ENCODE peak calls at places on chromosome 3, in ten cellular contexts. H, O, U, L, J, T, X, B, W and P are unnamed samples.

GRCh38 chr3:194760740-194761139 is 75.1 kb downstream of the FAM43A start:
- DNase-seq in X (no peak), U (no peak), H (no peak), W (no peak), B (no peak), J (no peak), O (no peak), T (no peak), L (no peak), P (no peak)

GRCh38 chr3:105780114-105780513 is 88.7 kb downstream of the CBLB start:
- DNase-seq in J (peak; percentile 21), U (peak; percentile 16), O (no peak), X (no peak), W (no peak), B (peak; percentile 16), T (no peak), H (no peak), L (no peak), P (no peak)

GRCh38 chr3:120791958-120792357 is 49.4 kb downstream of the GTF2E1 start:
- DNase-seq in B (peak; percentile 70), T (no peak), J (no peak), H (no peak), X (no peak), O (no peak), L (peak; percentile 21), U (no peak), W (no peak), P (no peak)

GRCh38 chr3:174199696-174200095 is 659.4 kb upstream of the NAALADL2 start:
- DNase-seq in H (no peak), W (no peak), U (no peak), T (no peak), J (no peak), B (no peak), O (no peak), X (no peak), L (no peak), P (no peak)

GRCh38 chr3:78483070-78483469 is 1284.7 kb downstream of the ROBO1 start:
- DNase-seq in L (no peak), J (no peak), O (no peak), H (no peak), U (no peak), T (no peak), W (no peak), X (no peak), B (no peak), P (no peak)

GRCh38 chr3:64686446-64686908 is 1.3 kb downstream of the ADAMTS9 start:
- DNase-seq in T (no peak), H (no peak), W (no peak), L (no peak), X (peak; percentile 47), J (no peak), O (no peak), U (no peak), B (no peak), P (no peak)

GRCh38 chr3:38690185-38690584 is 40.7 kb upstream of the SCN5A start:
- DNase-seq in W (no peak), X (no peak), L (no peak), T (no peak), J (no peak), H (no peak), U (no peak), O (no peak), B (no peak), P (no peak)

GRCh38 chr3:178439504-178439903 is 96.7 kb upstream of the KCNMB2 start:
- DNase-seq in O (peak; percentile 30), B (peak; percentile 26), H (no peak), L (peak; percentile 40), X (no peak), T (no peak), U (no peak), W (no peak), J (peak; percentile 33), P (no peak)

GRCh38 chr3:55620361-55621025 is 133.4 kb upstream of the WNT5A start:
- DNase-seq in H (no peak), L (no peak), U (no peak), T (no peak), O (peak; percentile 80), J (peak; percentile 73), X (no peak), W (no peak), B (peak; percentile 30), P (no peak)

GRCh38 chr3:42635111-42635510 is 18.4 kb upstream of the ZBTB47 start:
- DNase-seq in B (peak; percentile 57), H (no peak), J (no peak), T (no peak), U (no peak), X (no peak), W (no peak), L (no peak), O (peak; percentile 54), P (no peak)

GRCh38 chr3:185796431-185797107 is 28.3 kb downstream of the IGF2BP2 start:
- DNase-seq in H (no peak), O (no peak), L (peak; percentile 50), X (no peak), U (peak; percentile 34), J (no peak), W (no peak), B (peak; percentile 92), T (no peak), P (no peak)

GRCh38 chr3:89114841-89115223 is 7.4 kb downstream of the EPHA3 start:
- DNase-seq in B (no peak), U (no peak), J (no peak), X (no peak), O (no peak), L (no peak), H (no peak), T (no peak), W (no peak), P (no peak)

GRCh38 chr3:112393360-112393728 is 60.4 kb downstream of the CD200 start:
- DNase-seq in J (no peak), O (no peak), H (no peak), B (no peak), X (no peak), U (no peak), L (no peak), W (no peak), T (no peak), P (no peak)

GRCh38 chr3:53545365-53546031 is 51.1 kb downstream of the CACNA1D start:
- DNase-seq in T (no peak), X (no peak), B (no peak), W (no peak), O (no peak), L (no peak), H (no peak), J (no peak), U (no peak), P (no peak)

GRCh38 chr3:149969945-149970715 is 565 bp downstream of the PFN2 start:
- DNase-seq in W (peak; percentile 68), J (no peak), X (peak; percentile 58), U (peak; percentile 61), L (peak; percentile 17), H (peak; percentile 74), T (peak; percentile 85), B (peak; percentile 62), O (peak; percentile 93), P (peak; percentile 81)

GRCh38 chr3:134330895-134331810 is 43.1 kb downstream of the AMOTL2 start:
- DNase-seq in H (no peak), X (no peak), U (peak; percentile 71), B (peak; percentile 80), J (peak; percentile 70), O (no peak), T (no peak), W (no peak), L (no peak), P (no peak)

GRCh38 chr3:108500728-108501127 is 9.7 kb downstream of the MYH15 start:
- DNase-seq in U (no peak), O (no peak), B (no peak), J (no peak), L (no peak), X (no peak), W (no peak), T (no peak), H (no peak), P (no peak)

GRCh38 chr3:190041333-190042041 is 79.2 kb downstream of the P3H2 start:
- DNase-seq in H (no peak), B (no peak), X (no peak), W (no peak), L (no peak), U (no peak), T (no peak), O (peak; percentile 85), J (no peak), P (no peak)

GRCh38 chr3:5312278-5312677 is 124.8 kb downstream of the EDEM1 start:
- DNase-seq in U (no peak), H (no peak), L (no peak), J (no peak), W (no peak), O (no peak), T (no peak), B (no peak), X (no peak), P (no peak)

GRCh38 chr3:195401959-195402358 is 40.9 kb downstream of the ACAP2 start:
- DNase-seq in O (no peak), U (no peak), J (no peak), L (no peak), W (no peak), B (no peak), H (no peak), X (no peak), T (no peak), P (no peak)

GRCh38 chr3:79019137-79019923 is 748.5 kb downstream of the ROBO1 start:
- DNase-seq in T (peak; percentile 82), H (peak; percentile 2), J (peak; percentile 74), O (peak; percentile 81), B (peak; percentile 93), U (peak; percentile 81), X (peak; percentile 75), L (peak; percentile 64), W (no peak), P (no peak)

GRCh38 chr3:197366301-197367044 is 68.1 kb upstream of the DLG1 start:
- DNase-seq in O (no peak), B (peak; percentile 22), J (no peak), X (peak; percentile 39), W (no peak), T (no peak), H (no peak), L (peak; percentile 69), U (no peak), P (no peak)

GRCh38 chr3:23874359-23875120 is 42.2 kb downstream of the NKIRAS1 start:
- DNase-seq in W (no peak), J (no peak), L (no peak), B (peak; percentile 35), T (no peak), O (no peak), X (no peak), U (no peak), H (no peak), P (no peak)

GRCh38 chr3:57158813-57159678 is 6.1 kb downstream of the IL17RD start:
- DNase-seq in O (peak; percentile 25), X (no peak), J (no peak), H (no peak), T (no peak), W (no peak), U (no peak), L (no peak), B (no peak), P (no peak)

GRCh38 chr3:127690823-127691452 is 18.2 kb downstream of the ABTB1 start:
- DNase-seq in L (no peak), T (no peak), H (no peak), U (peak; percentile 60), O (peak; percentile 49), B (peak; percentile 43), J (no peak), X (peak; percentile 8), W (no peak), P (no peak)

GRCh38 chr3:99648091-99648490 is 9.7 kb downstream of the COL8A1 start:
- DNase-seq in T (no peak), J (no peak), W (no peak), B (peak; percentile 28), U (no peak), L (no peak), O (peak; percentile 28), X (no peak), H (no peak), P (no peak)

GRCh38 chr3:48306290-48306689 is 27.2 kb downstream of the SPINK8 start:
- DNase-seq in X (no peak), H (no peak), O (peak; percentile 14), J (no peak), T (no peak), U (no peak), B (no peak), W (no peak), L (no peak), P (no peak)

GRCh38 chr3:71489315-71489761 is 94.2 kb downstream of the FOXP1 start:
- DNase-seq in H (no peak), O (no peak), B (no peak), W (no peak), X (no peak), T (no peak), L (no peak), U (no peak), J (no peak), P (no peak)